ENCODE peak calls at places on chromosome 19, in six cellular contexts. S, X, F, Q, T and C are unnamed samples.

GRCh38 chr19:48674921-48675824 is 2.4 kb upstream of the NTN5 start:
- DNase-seq in S (peak), X (peak), F (peak), T (peak), Q (peak), C (peak)

GRCh38 chr19:58398087-58398486 is 2.6 kb downstream of the RNF225 start:
- DNase-seq in T (no peak), Q (no peak), X (no peak), F (no peak), S (no peak), C (no peak)

GRCh38 chr19:53868091-53868891 is 608 bp downstream of the MYADM start:
- DNase-seq in T (peak), X (no peak), S (peak), Q (peak), F (peak), C (peak)

GRCh38 chr19:22784051-22784450 is at the start of gene ZNF99:
- DNase-seq in Q (peak), F (no peak), S (peak), T (peak), X (no peak), C (peak)

GRCh38 chr19:38037151-38037611 is 130.2 kb downstream of the SIPA1L3 start:
- DNase-seq in S (no peak), T (no peak), Q (no peak), X (no peak), F (no peak), C (no peak)

GRCh38 chr19:23527797-23528196 is 132.5 kb upstream of the ZNF91 start:
- DNase-seq in Q (no peak), T (no peak), S (no peak), F (no peak), X (no peak), C (no peak)

GRCh38 chr19:43564800-43565199 is 10.5 kb downstream of the XRCC1 start:
- DNase-seq in T (no peak), F (no peak), Q (no peak), S (no peak), X (no peak), C (peak)

GRCh38 chr19:54188224-54188871 is 1.0 kb downstream of the MBOAT7 start:
- DNase-seq in S (no peak), T (no peak), Q (no peak), X (no peak), F (peak), C (no peak)

GRCh38 chr19:19490247-19490968 is 24.9 kb downstream of the TSSK6 start:
- DNase-seq in S (peak), Q (peak), T (peak), X (peak), F (peak), C (peak)

GRCh38 chr19:42422576-42423461 is 4.4 kb downstream of the LIPE start:
- DNase-seq in T (peak), S (no peak), X (peak), F (no peak), Q (no peak), C (peak)

GRCh38 chr19:44620667-44621066 is 7.3 kb downstream of the IGSF23 start:
- DNase-seq in X (no peak), T (no peak), Q (no peak), F (no peak), S (no peak), C (no peak)

GRCh38 chr19:10363789-10364281 is 16.5 kb downstream of the TYK2 start:
- DNase-seq in S (no peak), X (no peak), F (no peak), T (no peak), Q (no peak), C (no peak)

GRCh38 chr19:44891016-44891882 is at the start of gene TOMM40:
- DNase-seq in Q (no peak), S (no peak), X (peak), T (no peak), F (peak), C (no peak)

GRCh38 chr19:40465025-40465780 is at the start of gene BLVRB:
- DNase-seq in T (no peak), X (no peak), F (peak), S (peak), Q (no peak), C (no peak)

GRCh38 chr19:49638360-49638759 is 1.6 kb downstream of the RRAS start:
- DNase-seq in S (no peak), F (peak), X (no peak), Q (no peak), T (no peak), C (no peak)

GRCh38 chr19:10408511-10409291 is 5.4 kb upstream of the CDC37 start:
- DNase-seq in X (peak), S (no peak), F (no peak), Q (no peak), T (no peak), C (no peak)

GRCh38 chr19:15427991-15428471 is 9.2 kb upstream of the AKAP8L start:
- DNase-seq in S (no peak), X (no peak), Q (no peak), T (no peak), F (no peak), C (no peak)

GRCh38 chr19:3048190-3048533 is 14.1 kb downstream of the TLE5 start:
- DNase-seq in T (no peak), Q (no peak), X (no peak), S (no peak), F (no peak), C (no peak)

GRCh38 chr19:43765109-43765876 is 10.5 kb upstream of the SMG9 start:
- DNase-seq in S (peak), F (peak), T (peak), X (peak), Q (peak), C (no peak)

GRCh38 chr19:18340237-18340989 is at the start of gene PGPEP1:
- DNase-seq in S (no peak), Q (peak), T (peak), X (peak), F (peak), C (no peak)

GRCh38 chr19:56405062-56405461 is 930 bp downstream of the ZNF583 start:
- DNase-seq in F (no peak), X (no peak), S (no peak), T (no peak), Q (no peak), C (no peak)

GRCh38 chr19:38004505-38005223 is 97.7 kb downstream of the SIPA1L3 start:
- DNase-seq in S (peak), X (peak), Q (peak), F (peak), T (peak), C (peak)

GRCh38 chr19:3287814-3288213 is 63.4 kb downstream of the CELF5 start:
- DNase-seq in X (no peak), F (no peak), T (no peak), S (no peak), Q (no peak), C (no peak)

GRCh38 chr19:48645652-48646191 is at the start of gene CA11:
- DNase-seq in T (no peak), S (no peak), Q (no peak), X (no peak), F (peak), C (no peak)

GRCh38 chr19:15330801-15331418 is 1.4 kb downstream of the BRD4 start:
- DNase-seq in T (peak), X (no peak), F (peak), S (peak), Q (no peak), C (no peak)

GRCh38 chr19:43290568-43291359 is 21.4 kb upstream of the PSG9 start:
- DNase-seq in T (no peak), X (no peak), S (no peak), Q (no peak), F (peak), C (no peak)

GRCh38 chr19:50792246-50792851 is 2.1 kb downstream of the ACP4 start:
- DNase-seq in Q (no peak), X (no peak), F (no peak), S (no peak), T (no peak), C (no peak)

GRCh38 chr19:11208526-11209471 is 11.5 kb upstream of the KANK2 start:
- DNase-seq in S (no peak), F (no peak), Q (no peak), X (no peak), T (no peak), C (no peak)

GRCh38 chr19:52398091-52398461 is 427 bp downstream of the ZNF528 start:
- DNase-seq in S (no peak), F (no peak), X (no peak), Q (no peak), T (peak), C (no peak)

GRCh38 chr19:21135433-21135832 is 6.4 kb upstream of the ZNF431 start:
- DNase-seq in X (no peak), Q (no peak), F (no peak), T (no peak), S (no peak), C (no peak)

GRCh38 chr19:57888107-57888493 is 737 bp downstream of the ZNF814 start:
- DNase-seq in S (no peak), T (no peak), F (no peak), X (no peak), Q (no peak), C (no peak)

GRCh38 chr19:14949876-14950275 is 8.6 kb downstream of the OR7C2 start:
- DNase-seq in F (no peak), T (no peak), X (no peak), S (no peak), Q (no peak), C (no peak)

GRCh38 chr19:31938675-31939074 is 406.7 kb upstream of the ZNF507 start:
- DNase-seq in Q (no peak), X (no peak), S (no peak), F (no peak), T (no peak), C (no peak)

GRCh38 chr19:18659281-18660050 is 22.6 kb downstream of the KLHL26 start:
- DNase-seq in F (no peak), X (no peak), T (peak), S (no peak), Q (peak), C (no peak)

GRCh38 chr19:40739030-40739839 is 11.0 kb downstream of the ACTMAP start:
- DNase-seq in Q (no peak), X (no peak), T (no peak), S (no peak), F (no peak), C (no peak)

GRCh38 chr19:11482384-11483050 is 1.7 kb upstream of the ELAVL3 start:
- DNase-seq in S (peak), Q (peak), F (peak), T (peak), X (peak), C (peak)

GRCh38 chr19:17160908-17161307 is 54.2 kb upstream of the USE1 start:
- DNase-seq in F (no peak), S (no peak), T (no peak), X (no peak), Q (no peak), C (no peak)

DNA sequence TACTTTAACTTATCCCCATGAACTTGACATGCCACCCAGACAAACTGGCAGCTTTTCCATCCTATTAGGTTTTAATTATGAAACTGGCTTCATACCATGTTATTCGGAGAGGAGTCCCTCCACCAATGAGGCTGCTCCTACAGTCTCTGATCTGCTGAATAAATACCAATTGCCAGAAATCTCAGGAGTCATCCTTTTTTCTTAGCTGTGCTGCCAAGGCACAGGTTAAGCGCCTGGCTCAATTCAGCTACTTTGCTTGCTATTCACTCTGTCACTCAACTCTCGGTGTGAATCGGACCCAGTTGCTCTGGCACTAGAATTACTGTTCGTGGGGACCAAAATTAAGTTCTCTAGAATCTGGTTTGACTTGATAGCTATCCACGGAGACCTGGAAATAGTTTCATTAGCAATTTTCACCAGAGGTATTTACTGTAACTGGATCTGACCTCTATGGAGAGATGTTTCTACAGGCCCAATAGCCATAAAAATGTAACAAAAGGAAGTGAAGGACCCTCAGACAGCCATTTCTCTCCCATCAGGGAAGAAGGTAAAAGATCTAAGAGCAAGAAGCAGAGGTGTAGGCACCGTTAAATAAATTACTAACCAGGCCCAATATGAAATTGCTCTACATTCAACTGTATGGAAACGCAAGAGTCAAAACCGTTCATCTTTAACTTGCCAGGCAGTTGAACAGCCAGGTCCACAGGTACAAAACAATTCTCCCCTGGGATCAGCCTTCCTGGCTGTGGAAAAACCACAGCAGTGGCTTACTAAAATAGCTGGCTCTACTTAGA is 5.4 kb downstream of the ZC3H4 start:
- DNase-seq in S (no peak), Q (no peak), T (no peak), F (no peak), X (no peak), C (no peak)
- H3K27ac ChIP-seq in S (peak), Q (peak), T (peak), F (peak), X (peak), C (peak)

GRCh38 chr19:34825212-34825611 is 52.2 kb upstream of the ZNF599 start:
- DNase-seq in F (no peak), Q (no peak), S (no peak), X (no peak), T (no peak), C (no peak)

GRCh38 chr19:34831714-34832113 is 58.7 kb upstream of the ZNF599 start:
- DNase-seq in Q (no peak), T (no peak), F (no peak), X (no peak), S (no peak), C (no peak)

GRCh38 chr19:34832581-34833112 is 59.6 kb upstream of the ZNF599 start:
- DNase-seq in F (no peak), T (no peak), X (no peak), S (no peak), Q (no peak), C (no peak)

GRCh38 chr19:34824686-34825085 is 51.7 kb upstream of the ZNF599 start:
- DNase-seq in S (no peak), F (no peak), Q (no peak), T (no peak), X (no peak), C (no peak)

GRCh38 chr19:34828156-34828555 is 55.1 kb upstream of the ZNF599 start:
- DNase-seq in T (no peak), Q (no peak), F (no peak), S (no peak), X (no peak), C (no peak)
- H3K27ac ChIP-seq in T (no peak), Q (no peak), F (no peak), S (no peak), X (no peak), C (no peak)

DNA sequence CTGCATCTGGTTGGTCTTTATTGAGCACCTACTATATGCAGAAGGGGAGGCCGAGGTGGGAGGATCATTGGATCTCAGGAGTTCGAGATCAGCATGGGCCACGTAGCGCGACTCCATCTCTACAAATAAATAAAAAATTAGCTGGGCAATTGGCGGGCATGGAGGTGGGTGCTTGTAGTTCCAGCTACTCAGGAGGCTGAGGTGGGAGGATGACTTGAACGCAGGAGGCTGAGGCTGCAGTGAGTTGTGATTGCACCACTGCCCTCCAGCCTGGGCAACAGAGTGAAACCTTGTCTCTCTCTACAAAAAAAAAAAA is 3.8 kb downstream of the CFD start:
- DNase-seq in S (no peak), F (no peak), Q (no peak), T (no peak), X (no peak), C (no peak)
- H3K27ac ChIP-seq in S (peak), F (no peak), Q (no peak), T (no peak), X (peak), C (no peak)

GRCh38 chr19:13881692-13882418 is 4.9 kb downstream of the NANOS3 start:
- DNase-seq in X (peak), S (peak), F (no peak), Q (no peak), T (no peak), C (no peak)
- H3K27ac ChIP-seq in X (peak), S (peak), F (peak), Q (peak), T (peak), C (peak)

GRCh38 chr19:28634031-28634328 is 579.0 kb downstream of the UQCRFS1 start:
- DNase-seq in Q (no peak), S (no peak), T (no peak), X (no peak), F (no peak), C (no peak)
- H3K27ac ChIP-seq in Q (no peak), S (no peak), T (no peak), X (no peak), F (no peak), C (no peak)

GRCh38 chr19:5828661-5829566 is 10.6 kb downstream of the FUT6 start:
- DNase-seq in Q (no peak), T (no peak), X (no peak), F (no peak), S (no peak), C (no peak)
- H3K27ac ChIP-seq in Q (peak), T (peak), X (peak), F (peak), S (peak), C (peak)

DNA sequence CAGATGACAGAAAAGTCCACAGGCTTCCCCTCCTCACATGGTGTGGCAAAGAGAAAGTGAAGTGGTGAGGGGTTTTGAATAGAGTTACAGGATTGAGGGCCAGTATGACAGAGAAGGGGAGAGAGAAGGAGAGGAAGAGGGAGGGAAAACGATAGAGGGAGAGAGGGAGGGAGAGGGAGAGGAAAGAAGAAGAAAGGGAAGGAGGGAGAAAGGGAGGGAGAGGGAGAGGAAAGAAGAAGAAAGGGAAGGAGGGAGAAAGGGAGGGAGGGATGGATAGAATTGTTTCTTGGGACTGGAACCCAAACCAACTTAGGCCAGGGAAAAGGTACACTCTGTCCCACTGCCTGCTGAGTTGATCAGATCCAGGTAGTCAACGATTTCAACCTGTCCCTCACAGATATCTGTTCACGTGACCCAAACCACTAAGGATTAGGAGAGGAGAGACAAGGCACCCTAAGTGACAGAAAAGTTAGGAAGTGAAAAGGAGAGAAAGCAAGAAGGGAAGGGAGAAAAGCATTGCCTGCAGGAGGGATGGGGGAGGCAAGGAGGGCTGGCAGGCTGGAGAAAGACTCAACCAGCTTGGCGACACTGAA is 8.1 kb upstream of the IGFL3 start:
- DNase-seq in T (no peak), F (no peak), X (no peak), S (no peak), Q (no peak), C (no peak)
- H3K27ac ChIP-seq in T (peak), F (peak), X (no peak), S (peak), Q (peak), C (peak)

GRCh38 chr19:7679017-7679720 is 1.5 kb upstream of the TRAPPC5 start:
- DNase-seq in F (peak), S (no peak), Q (no peak), T (no peak), X (peak), C (peak)

GRCh38 chr19:7682175-7682855 is 1.7 kb downstream of the TRAPPC5 start:
- DNase-seq in F (no peak), S (no peak), T (no peak), X (no peak), Q (no peak), C (no peak)

GRCh38 chr19:7679771-7680605 is 645 bp upstream of the TRAPPC5 start:
- DNase-seq in T (no peak), F (no peak), Q (no peak), S (no peak), X (no peak), C (no peak)

GRCh38 chr19:7680606-7681335 is at the start of gene TRAPPC5:
- DNase-seq in Q (peak), S (peak), X (peak), T (peak), F (peak), C (peak)

DNA sequence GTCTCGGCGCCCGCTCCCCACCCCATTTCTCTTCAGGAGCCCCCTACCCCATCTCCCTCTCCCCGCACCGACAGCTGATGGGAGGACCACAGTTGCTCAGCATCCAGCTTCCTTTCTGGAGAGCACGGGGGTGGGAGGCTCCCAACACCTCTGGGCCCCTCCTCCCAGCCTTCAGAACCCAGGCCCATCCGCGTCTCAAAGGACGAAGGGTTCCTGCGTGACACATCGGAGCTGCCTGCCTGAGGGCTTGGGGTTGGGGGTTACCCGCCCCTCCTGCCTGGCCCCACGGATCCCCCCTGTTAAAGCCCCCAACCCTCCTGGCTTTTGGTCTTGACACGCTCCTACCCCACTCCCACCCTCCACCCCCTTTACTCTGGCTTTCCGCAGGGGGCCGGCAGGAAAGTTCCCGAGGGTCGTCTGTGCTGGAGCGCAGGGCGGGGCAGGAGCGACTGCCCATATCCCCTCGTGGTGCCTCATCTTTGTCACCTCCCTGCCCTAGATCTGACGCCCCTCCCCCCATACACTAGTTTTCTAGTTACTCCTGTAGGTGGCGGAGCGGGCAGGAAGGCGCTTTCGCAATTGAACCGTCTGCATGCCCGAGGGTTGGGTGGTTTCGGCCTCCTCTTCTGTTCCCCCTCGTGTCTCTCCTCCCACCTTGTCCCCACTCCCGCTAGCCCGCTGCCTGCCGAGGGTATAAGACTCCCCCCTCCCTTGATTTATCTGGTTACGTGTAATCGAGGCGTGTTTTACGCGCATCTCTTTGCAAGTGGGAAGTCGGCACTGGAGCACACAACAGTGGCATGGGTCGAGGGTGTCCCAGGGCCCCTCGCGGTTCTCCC is 922 bp downstream of the TRAPPC5 start:
- DNase-seq in X (peak), S (peak), Q (peak), F (peak), T (peak), C (peak)
- H3K27ac ChIP-seq in X (peak), S (peak), Q (peak), F (peak), T (peak), C (peak)